ENCODE peak calls at places on chromosomes 7 and 10, in six cellular contexts. One of them, this sample, is unnamed.

GRCh38 chr10:13706604-13707003 is 119.8 kb downstream of the PRPF18 start:
- DNase-seq in mesendoderm: no peak
- DNase-seq in IMR-90: no peak
- DNase-seq in mesenchymal stem cell: peak; percentile 28
- DNase-seq in H1: no peak
- DNase-seq in trophoblast cell: no peak
- DNase-seq in this sample: no peak

GRCh38 chr7:20785211-20786048 is 1.3 kb downstream of the SP8 start:
- DNase-seq in mesendoderm: peak; percentile 79
- DNase-seq in IMR-90: no peak
- DNase-seq in mesenchymal stem cell: no peak
- DNase-seq in H1: no peak
- DNase-seq in trophoblast cell: no peak
- DNase-seq in this sample: no peak

GRCh38 chr7:93046641-93047040 is 71.1 kb downstream of the SAMD9 start:
- DNase-seq in mesendoderm: peak; percentile 11
- DNase-seq in IMR-90: no peak
- DNase-seq in mesenchymal stem cell: peak; percentile 26
- DNase-seq in H1: no peak
- DNase-seq in trophoblast cell: no peak
- DNase-seq in this sample: no peak

GRCh38 chr7:157022681-157023588 is 12.5 kb upstream of the MNX1 start:
- DNase-seq in mesendoderm: peak; percentile 21
- DNase-seq in IMR-90: no peak
- DNase-seq in mesenchymal stem cell: no peak
- DNase-seq in H1: no peak
- DNase-seq in trophoblast cell: no peak
- DNase-seq in this sample: no peak

GRCh38 chr7:4742852-4743251 is 32.6 kb upstream of the AP5Z1 start:
- DNase-seq in mesendoderm: no peak
- DNase-seq in IMR-90: peak; percentile 25
- DNase-seq in mesenchymal stem cell: no peak
- DNase-seq in H1: no peak
- DNase-seq in trophoblast cell: no peak
- DNase-seq in this sample: no peak

GRCh38 chr7:539731-540411 is 20.2 kb upstream of the PDGFA start:
- DNase-seq in mesendoderm: peak; percentile 25
- DNase-seq in IMR-90: peak; percentile 49
- DNase-seq in mesenchymal stem cell: peak; percentile 78
- DNase-seq in H1: no peak
- DNase-seq in trophoblast cell: peak; percentile 23
- DNase-seq in this sample: no peak

GRCh38 chr7:118478236-118478635 is 253.7 kb downstream of the ANKRD7 start:
- DNase-seq in mesendoderm: no peak
- DNase-seq in IMR-90: no peak
- DNase-seq in mesenchymal stem cell: no peak
- DNase-seq in H1: no peak
- DNase-seq in trophoblast cell: no peak
- DNase-seq in this sample: no peak

GRCh38 chr10:132944510-132944909 is 2.1 kb upstream of the CFAP46 start:
- DNase-seq in mesendoderm: no peak
- DNase-seq in IMR-90: no peak
- DNase-seq in mesenchymal stem cell: no peak
- DNase-seq in H1: no peak
- DNase-seq in trophoblast cell: no peak
- DNase-seq in this sample: no peak

GRCh38 chr10:75712241-75712880 is 280.9 kb downstream of the LRMDA start:
- DNase-seq in mesendoderm: no peak
- DNase-seq in IMR-90: no peak
- DNase-seq in mesenchymal stem cell: no peak
- DNase-seq in H1: no peak
- DNase-seq in trophoblast cell: no peak
- DNase-seq in this sample: no peak

GRCh38 chr7:106012935-106013439 is 49.9 kb downstream of the CDHR3 start:
- DNase-seq in mesendoderm: no peak
- DNase-seq in IMR-90: peak; percentile 93
- DNase-seq in mesenchymal stem cell: peak; percentile 91
- DNase-seq in H1: no peak
- DNase-seq in trophoblast cell: no peak
- DNase-seq in this sample: no peak
- H3K4ac ChIP-seq in mesendoderm: no peak overlapping the region
- H3K4ac ChIP-seq in IMR-90: peak overlapping the region; percentile 90
- H3K4ac ChIP-seq in mesenchymal stem cell: no peak overlapping the region
- H3K4ac ChIP-seq in H1: no peak overlapping the region
- H3K4ac ChIP-seq in trophoblast cell: no peak overlapping the region
- H3K4ac ChIP-seq in this sample: no peak overlapping the region

GRCh38 chr10:127027786-127028185 is 122.6 kb downstream of the DOCK1 start:
- DNase-seq in mesendoderm: no peak
- DNase-seq in IMR-90: no peak
- DNase-seq in mesenchymal stem cell: no peak
- DNase-seq in H1: no peak
- DNase-seq in trophoblast cell: no peak
- DNase-seq in this sample: no peak
- H3K36me3 ChIP-seq in mesendoderm: peaks cover 15% of the 10 kb centered on the region
- H3K36me3 ChIP-seq in IMR-90: peaks cover 70% of the 10 kb centered on the region
- H3K36me3 ChIP-seq in mesenchymal stem cell: peaks cover 94% of the 10 kb centered on the region
- H3K36me3 ChIP-seq in H1: peaks cover 49% of the 10 kb centered on the region
- H3K36me3 ChIP-seq in trophoblast cell: peaks cover 46% of the 10 kb centered on the region
- H3K36me3 ChIP-seq in this sample: peaks cover 28% of the 10 kb centered on the region

DNA sequence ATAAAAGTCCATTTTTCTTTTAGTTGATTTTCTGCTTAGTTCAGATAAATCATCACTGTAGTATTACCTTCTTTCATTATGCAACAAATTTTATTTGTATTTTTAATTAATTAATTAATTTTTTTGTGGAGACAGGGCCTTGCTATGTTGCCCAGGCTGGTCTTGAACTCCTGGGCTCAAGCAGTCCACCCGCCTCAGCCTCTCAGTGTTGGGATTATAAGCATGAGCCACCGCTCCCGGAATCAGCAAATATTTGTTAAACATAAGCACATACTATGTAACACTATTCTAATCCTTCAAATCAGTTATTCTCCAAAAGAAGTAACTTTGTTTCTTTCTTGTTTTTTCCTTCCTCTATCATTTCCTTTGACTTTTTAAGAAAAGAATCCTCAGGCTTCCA is 584.8 kb upstream of the ANKRD30A start:
- DNase-seq in mesendoderm: no peak
- DNase-seq in IMR-90: no peak
- DNase-seq in mesenchymal stem cell: no peak
- DNase-seq in H1: no peak
- DNase-seq in trophoblast cell: no peak
- DNase-seq in this sample: no peak
- H3K18ac ChIP-seq in mesendoderm: no peak overlapping the region
- H3K18ac ChIP-seq in IMR-90: no peak overlapping the region
- H3K18ac ChIP-seq in mesenchymal stem cell: no peak overlapping the region
- H3K18ac ChIP-seq in H1: no peak overlapping the region
- H3K18ac ChIP-seq in trophoblast cell: no peak overlapping the region
- H3K18ac ChIP-seq in this sample: no peak overlapping the region

GRCh38 chr7:22726849-22727792 is at the start of gene IL6:
- DNase-seq in mesendoderm: peak; percentile 85
- DNase-seq in IMR-90: peak; percentile 97
- DNase-seq in mesenchymal stem cell: peak; percentile 97
- DNase-seq in H1: no peak
- DNase-seq in trophoblast cell: peak; percentile 41
- DNase-seq in this sample: no peak
- H3K4ac ChIP-seq in mesendoderm: peak within 1 kb of the TSS; percentile 77
- H3K4ac ChIP-seq in IMR-90: peak within 1 kb of the TSS; percentile 99
- H3K4ac ChIP-seq in mesenchymal stem cell: peak within 1 kb of the TSS; percentile 92
- H3K4ac ChIP-seq in H1: no peak within 1 kb of the TSS
- H3K4ac ChIP-seq in trophoblast cell: peak within 1 kb of the TSS; percentile 80
- H3K4ac ChIP-seq in this sample: no peak within 1 kb of the TSS

GRCh38 chr7:34057956-34058355 is 152.6 kb downstream of the BMPER start:
- DNase-seq in mesendoderm: no peak
- DNase-seq in IMR-90: no peak
- DNase-seq in mesenchymal stem cell: no peak
- DNase-seq in H1: no peak
- DNase-seq in trophoblast cell: peak; percentile 93
- DNase-seq in this sample: no peak
- H3K36me3 ChIP-seq in mesendoderm: no peaks in the 10 kb centered on the region
- H3K36me3 ChIP-seq in IMR-90: peaks cover 5% of the 10 kb centered on the region
- H3K36me3 ChIP-seq in mesenchymal stem cell: peaks cover 77% of the 10 kb centered on the region
- H3K36me3 ChIP-seq in H1: no peaks in the 10 kb centered on the region
- H3K36me3 ChIP-seq in trophoblast cell: no peaks in the 10 kb centered on the region
- H3K36me3 ChIP-seq in this sample: no peaks in the 10 kb centered on the region

GRCh38 chr7:155566011-155566836 is 19.9 kb upstream of the CNPY1 start:
- DNase-seq in mesendoderm: no peak
- DNase-seq in IMR-90: no peak
- DNase-seq in mesenchymal stem cell: no peak
- DNase-seq in H1: no peak
- DNase-seq in trophoblast cell: no peak
- DNase-seq in this sample: no peak
- H3K18ac ChIP-seq in mesendoderm: no peak overlapping the region
- H3K18ac ChIP-seq in IMR-90: no peak overlapping the region
- H3K18ac ChIP-seq in mesenchymal stem cell: no peak overlapping the region
- H3K18ac ChIP-seq in H1: no peak overlapping the region
- H3K18ac ChIP-seq in trophoblast cell: no peak overlapping the region
- H3K18ac ChIP-seq in this sample: peak overlapping the region; percentile 28

GRCh38 chr7:3195160-3195559 is 105.9 kb upstream of the SDK1 start:
- DNase-seq in mesendoderm: no peak
- DNase-seq in IMR-90: no peak
- DNase-seq in mesenchymal stem cell: no peak
- DNase-seq in H1: no peak
- DNase-seq in trophoblast cell: no peak
- DNase-seq in this sample: no peak

GRCh38 chr7:3194501-3195141 is 106.4 kb upstream of the SDK1 start:
- DNase-seq in mesendoderm: peak; percentile 92
- DNase-seq in IMR-90: peak; percentile 89
- DNase-seq in mesenchymal stem cell: peak; percentile 97
- DNase-seq in H1: peak; percentile 72
- DNase-seq in trophoblast cell: no peak
- DNase-seq in this sample: peak; percentile 59

GRCh38 chr7:3191545-3191944 is 109.5 kb upstream of the SDK1 start:
- DNase-seq in mesendoderm: no peak
- DNase-seq in IMR-90: no peak
- DNase-seq in mesenchymal stem cell: no peak
- DNase-seq in H1: no peak
- DNase-seq in trophoblast cell: no peak
- DNase-seq in this sample: no peak

GRCh38 chr7:3196629-3197028 is 104.4 kb upstream of the SDK1 start:
- DNase-seq in mesendoderm: no peak
- DNase-seq in IMR-90: no peak
- DNase-seq in mesenchymal stem cell: no peak
- DNase-seq in H1: no peak
- DNase-seq in trophoblast cell: no peak
- DNase-seq in this sample: no peak

GRCh38 chr7:3193721-3194120 is 107.3 kb upstream of the SDK1 start:
- DNase-seq in mesendoderm: no peak
- DNase-seq in IMR-90: no peak
- DNase-seq in mesenchymal stem cell: no peak
- DNase-seq in H1: no peak
- DNase-seq in trophoblast cell: no peak
- DNase-seq in this sample: no peak
- H3K4ac ChIP-seq in mesendoderm: no peak overlapping the region
- H3K4ac ChIP-seq in IMR-90: no peak overlapping the region
- H3K4ac ChIP-seq in mesenchymal stem cell: peak overlapping the region; percentile 24
- H3K4ac ChIP-seq in H1: peak overlapping the region; percentile 11
- H3K4ac ChIP-seq in trophoblast cell: no peak overlapping the region
- H3K4ac ChIP-seq in this sample: no peak overlapping the region

This sample was measured in neuronal stem cell.